ENCODE peak calls at places on chromosomes 2 and 18, in eight cellular contexts. Q, O, D, C, P, M, B and Z are unnamed samples.

GRCh38 chr2:65710779-65711295 is 278.4 kb upstream of the SPRED2 start:
- DNase-seq in Q (peak; percentile 41), O (no peak), D (no peak), C (peak; percentile 12), P (peak; percentile 5), M (no peak), B (no peak), Z (no peak)

GRCh38 chr2:44598731-44599529 is 237.2 kb downstream of the CAMKMT start:
- DNase-seq in Q (no peak), O (no peak), D (no peak), C (no peak), P (no peak), M (no peak), B (no peak), Z (peak; percentile 27)

GRCh38 chr18:56052202-56052601 is 464.2 kb upstream of the TCF4 start:
- DNase-seq in Q (no peak), O (no peak), D (no peak), C (no peak), P (no peak), M (no peak), B (no peak), Z (no peak)

GRCh38 chr2:60385648-60386047 is 167.8 kb downstream of the BCL11A start:
- DNase-seq in Q (no peak), O (no peak), D (no peak), C (no peak), P (peak; percentile 17), M (no peak), B (no peak), Z (no peak)

GRCh38 chr2:147171961-147172360 is 672.9 kb upstream of the ACVR2A start:
- DNase-seq in Q (no peak), O (no peak), D (no peak), C (no peak), P (peak; percentile 83), M (no peak), B (no peak), Z (no peak)

GRCh38 chr2:37326285-37326684 is 1.7 kb upstream of the PRKD3 start:
- DNase-seq in Q (no peak), O (peak; percentile 63), D (no peak), C (peak; percentile 75), P (peak; percentile 91), M (no peak), B (peak; percentile 67), Z (no peak)

GRCh38 chr2:40760071-40760666 is 308.3 kb upstream of the SLC8A1 start:
- DNase-seq in Q (peak; percentile 48), O (no peak), D (no peak), C (peak; percentile 19), P (peak; percentile 57), M (no peak), B (peak; percentile 28), Z (peak; percentile 44)

GRCh38 chr2:96386470-96386869 is 50.9 kb downstream of the NCAPH start:
- DNase-seq in Q (peak; percentile 30), O (no peak), D (no peak), C (peak; percentile 15), P (no peak), M (no peak), B (no peak), Z (no peak)

GRCh38 chr18:313931-314330 is 46.1 kb upstream of the THOC1 start:
- DNase-seq in Q (no peak), O (no peak), D (no peak), C (no peak), P (no peak), M (no peak), B (no peak), Z (no peak)

GRCh38 chr18:64271975-64272659 is 123.2 kb upstream of the LINC00305 start:
- DNase-seq in Q (no peak), O (no peak), D (no peak), C (no peak), P (no peak), M (no peak), B (no peak), Z (no peak)

GRCh38 chr2:240253583-240254145 is 113.2 kb upstream of the OTOS start:
- DNase-seq in Q (no peak), O (no peak), D (no peak), C (no peak), P (no peak), M (no peak), B (no peak), Z (no peak)

GRCh38 chr2:10658914-10659257 is 30.9 kb downstream of the NOL10 start:
- DNase-seq in Q (no peak), O (no peak), D (no peak), C (no peak), P (no peak), M (no peak), B (no peak), Z (no peak)

GRCh38 chr18:35376742-35377695 is at the start of gene ZNF396:
- DNase-seq in Q (peak; percentile 41), O (peak; percentile 80), D (peak; percentile 83), C (peak; percentile 76), P (peak; percentile 72), M (peak; percentile 57), B (peak; percentile 68), Z (peak; percentile 39)

GRCh38 chr2:36952748-36953197 is 13.6 kb downstream of the STRN start:
- DNase-seq in Q (peak; percentile 78), O (no peak), D (no peak), C (no peak), P (no peak), M (no peak), B (no peak), Z (no peak)

GRCh38 chr18:37253424-37254255 is 312.0 kb downstream of the CELF4 start:
- DNase-seq in Q (no peak), O (peak; percentile 31), D (no peak), C (peak; percentile 35), P (peak; percentile 13), M (no peak), B (no peak), Z (no peak)

GRCh38 chr2:236676131-236676873 is 106.7 kb downstream of the ACKR3 start:
- DNase-seq in Q (no peak), O (no peak), D (no peak), C (no peak), P (no peak), M (no peak), B (no peak), Z (no peak)

GRCh38 chr2:75340560-75340959 is 141.2 kb upstream of the TACR1 start:
- DNase-seq in Q (no peak), O (no peak), D (no peak), C (peak; percentile 57), P (no peak), M (no peak), B (no peak), Z (no peak)

GRCh38 chr2:72917138-72917874 is at the start of gene EMX1:
- DNase-seq in Q (peak; percentile 67), O (peak; percentile 43), D (peak; percentile 71), C (peak; percentile 83), P (no peak), M (no peak), B (no peak), Z (no peak)

GRCh38 chr2:151111599-151112278 is 149.9 kb downstream of the RBM43 start:
- DNase-seq in Q (peak; percentile 19), O (no peak), D (no peak), C (peak; percentile 33), P (peak; percentile 37), M (no peak), B (no peak), Z (no peak)

GRCh38 chr2:9675369-9676351 is 44.9 kb upstream of the YWHAQ start:
- DNase-seq in Q (peak; percentile 90), O (no peak), D (no peak), C (peak; percentile 95), P (peak; percentile 82), M (peak; percentile 20), B (no peak), Z (peak; percentile 53)

GRCh38 chr2:128196026-128196822 is 105.2 kb downstream of the UGGT1 start:
- DNase-seq in Q (no peak), O (no peak), D (no peak), C (peak; percentile 32), P (peak; percentile 28), M (no peak), B (no peak), Z (no peak)

GRCh38 chr2:19577668-19578067 is 219.2 kb upstream of the OSR1 start:
- DNase-seq in Q (no peak), O (no peak), D (no peak), C (no peak), P (no peak), M (no peak), B (no peak), Z (no peak)

GRCh38 chr2:19525313-19525712 is 166.9 kb upstream of the OSR1 start:
- DNase-seq in Q (no peak), O (no peak), D (no peak), C (no peak), P (no peak), M (no peak), B (no peak), Z (no peak)

GRCh38 chr2:199556886-199557285 is 99.1 kb upstream of the SATB2 start:
- DNase-seq in Q (no peak), O (no peak), D (no peak), C (peak; percentile 31), P (no peak), M (no peak), B (no peak), Z (no peak)

GRCh38 chr2:26770986-26771586 is 7.0 kb downstream of the SLC35F6 start:
- DNase-seq in Q (peak; percentile 87), O (peak; percentile 89), D (no peak), C (peak; percentile 59), P (peak; percentile 94), M (peak; percentile 29), B (peak; percentile 85), Z (peak; percentile 30)

GRCh38 chr2:88590998-88591613 is 36.2 kb downstream of the EIF2AK3 start:
- DNase-seq in Q (peak; percentile 43), O (peak; percentile 63), D (no peak), C (peak; percentile 50), P (peak; percentile 77), M (peak; percentile 37), B (peak; percentile 19), Z (peak; percentile 44)

GRCh38 chr2:2640818-2641217 is 309.7 kb upstream of the MYT1L start:
- DNase-seq in Q (no peak), O (no peak), D (no peak), C (no peak), P (no peak), M (no peak), B (no peak), Z (no peak)

GRCh38 chr18:44876024-44876423 is 195.3 kb downstream of the SETBP1 start:
- DNase-seq in Q (no peak), O (no peak), D (no peak), C (no peak), P (no peak), M (no peak), B (no peak), Z (no peak)

GRCh38 chr2:70498054-70498453 is 55.6 kb downstream of the TGFA start:
- DNase-seq in Q (no peak), O (no peak), D (no peak), C (no peak), P (no peak), M (no peak), B (no peak), Z (peak; percentile 17)